ENCODE peak calls at places on chromosome 20, in seven cellular contexts. One of them, this sample, is unnamed.

GRCh38 chr20:23544133-23544532 is 24.2 kb downstream of the CST9L start:
- DNase-seq in GM04504: no peak
- DNase-seq in C1 segment of cervical spinal cord: no peak
- DNase-seq in NCI-H774: no peak
- DNase-seq in HT1080: no peak
- DNase-seq in stromal cell of bone marrow: no peak
- DNase-seq in KBM-7: no peak
- DNase-seq in this sample: no peak

GRCh38 chr20:16530201-16530681 is 43.0 kb downstream of the KIF16B start:
- DNase-seq in GM04504: no peak
- DNase-seq in C1 segment of cervical spinal cord: no peak
- DNase-seq in NCI-H774: no peak
- DNase-seq in HT1080: peak; percentile 38
- DNase-seq in stromal cell of bone marrow: no peak
- DNase-seq in KBM-7: no peak
- DNase-seq in this sample: no peak

GRCh38 chr20:59708326-59708725 is 104.0 kb downstream of the PHACTR3 start:
- DNase-seq in GM04504: no peak
- DNase-seq in C1 segment of cervical spinal cord: no peak
- DNase-seq in NCI-H774: no peak
- DNase-seq in HT1080: no peak
- DNase-seq in stromal cell of bone marrow: no peak
- DNase-seq in KBM-7: no peak
- DNase-seq in this sample: no peak

GRCh38 chr20:58251979-58252591 is 23.6 kb upstream of the ANKRD60 start:
- DNase-seq in GM04504: peak; percentile 68
- DNase-seq in C1 segment of cervical spinal cord: no peak
- DNase-seq in NCI-H774: no peak
- DNase-seq in HT1080: peak; percentile 91
- DNase-seq in stromal cell of bone marrow: peak; percentile 82
- DNase-seq in KBM-7: no peak
- DNase-seq in this sample: no peak

GRCh38 chr20:19806806-19807691 is 49.0 kb downstream of the RIN2 start:
- DNase-seq in GM04504: no peak
- DNase-seq in C1 segment of cervical spinal cord: no peak
- DNase-seq in NCI-H774: no peak
- DNase-seq in HT1080: peak; percentile 42
- DNase-seq in stromal cell of bone marrow: no peak
- DNase-seq in KBM-7: peak; percentile 17
- DNase-seq in this sample: no peak

GRCh38 chr20:51400051-51400926 is 142.2 kb downstream of the NFATC2 start:
- DNase-seq in GM04504: no peak
- DNase-seq in C1 segment of cervical spinal cord: no peak
- DNase-seq in NCI-H774: no peak
- DNase-seq in HT1080: no peak
- DNase-seq in stromal cell of bone marrow: no peak
- DNase-seq in KBM-7: no peak
- DNase-seq in this sample: no peak

GRCh38 chr20:62688855-62689460 is 19.7 kb upstream of the NTSR1 start:
- DNase-seq in GM04504: no peak
- DNase-seq in C1 segment of cervical spinal cord: no peak
- DNase-seq in NCI-H774: no peak
- DNase-seq in HT1080: peak; percentile 34
- DNase-seq in stromal cell of bone marrow: no peak
- DNase-seq in KBM-7: peak; percentile 21
- DNase-seq in this sample: no peak

GRCh38 chr20:50380697-50381040 is 129.5 kb upstream of the PTPN1 start:
- DNase-seq in GM04504: peak; percentile 26
- DNase-seq in C1 segment of cervical spinal cord: no peak
- DNase-seq in NCI-H774: no peak
- DNase-seq in HT1080: peak; percentile 44
- DNase-seq in stromal cell of bone marrow: no peak
- DNase-seq in KBM-7: no peak
- DNase-seq in this sample: peak; percentile 64

This sample was measured in HuH-7.5.